ENCODE peak calls at places on chromosomes 11 and 22, in seven cellular contexts. One of them, this sample, is unnamed.

GRCh38 chr22:19565382-19565902 is 41.2 kb upstream of the CLDN5 start:
- DNase-seq in GM12865: no peak
- DNase-seq in ovary: no peak
- DNase-seq in mammary epithelial cell: no peak
- DNase-seq in HCT116: no peak
- DNase-seq in cardiac fibroblast: no peak
- DNase-seq in CD8-positive, alpha-beta memory T cell: no peak
- DNase-seq in this sample: no peak

GRCh38 chr11:47220401-47220821 is 5.6 kb downstream of the DDB2 start:
- DNase-seq in GM12865: no peak
- DNase-seq in ovary: no peak
- DNase-seq in mammary epithelial cell: no peak
- DNase-seq in HCT116: no peak
- DNase-seq in cardiac fibroblast: peak
- DNase-seq in CD8-positive, alpha-beta memory T cell: no peak
- DNase-seq in this sample: peak

GRCh38 chr22:49307071-49307830 is 520.4 kb downstream of the BRD1 start:
- DNase-seq in GM12865: no peak
- DNase-seq in ovary: no peak
- DNase-seq in mammary epithelial cell: no peak
- DNase-seq in HCT116: no peak
- DNase-seq in cardiac fibroblast: no peak
- DNase-seq in CD8-positive, alpha-beta memory T cell: no peak
- DNase-seq in this sample: no peak

GRCh38 chr11:128734439-128735224 is 40.8 kb downstream of the FLI1 start:
- DNase-seq in GM12865: peak
- DNase-seq in ovary: no peak
- DNase-seq in mammary epithelial cell: no peak
- DNase-seq in HCT116: no peak
- DNase-seq in cardiac fibroblast: no peak
- DNase-seq in CD8-positive, alpha-beta memory T cell: no peak
- DNase-seq in this sample: no peak

GRCh38 chr11:76232026-76232665 is 25.8 kb upstream of the WNT11 start:
- DNase-seq in GM12865: peak
- DNase-seq in ovary: no peak
- DNase-seq in mammary epithelial cell: no peak
- DNase-seq in HCT116: no peak
- DNase-seq in cardiac fibroblast: no peak
- DNase-seq in CD8-positive, alpha-beta memory T cell: no peak
- DNase-seq in this sample: no peak

GRCh38 chr11:113022267-113022666 is 61.0 kb downstream of the NCAM1 start:
- DNase-seq in GM12865: no peak
- DNase-seq in ovary: no peak
- DNase-seq in mammary epithelial cell: no peak
- DNase-seq in HCT116: no peak
- DNase-seq in cardiac fibroblast: no peak
- DNase-seq in CD8-positive, alpha-beta memory T cell: no peak
- DNase-seq in this sample: peak

GRCh38 chr22:48872271-48873260 is 955.1 kb downstream of the BRD1 start:
- DNase-seq in GM12865: no peak
- DNase-seq in ovary: no peak
- DNase-seq in mammary epithelial cell: no peak
- DNase-seq in HCT116: no peak
- DNase-seq in cardiac fibroblast: no peak
- DNase-seq in CD8-positive, alpha-beta memory T cell: no peak
- DNase-seq in this sample: no peak

GRCh38 chr11:46607516-46607915 is 9.5 kb downstream of the HARBI1 start:
- DNase-seq in GM12865: no peak
- DNase-seq in ovary: no peak
- DNase-seq in mammary epithelial cell: no peak
- DNase-seq in HCT116: no peak
- DNase-seq in cardiac fibroblast: no peak
- DNase-seq in CD8-positive, alpha-beta memory T cell: no peak
- DNase-seq in this sample: no peak

GRCh38 chr11:125514336-125515101 is 18.5 kb upstream of the FEZ1 start:
- DNase-seq in GM12865: peak
- DNase-seq in ovary: no peak
- DNase-seq in mammary epithelial cell: peak
- DNase-seq in HCT116: no peak
- DNase-seq in cardiac fibroblast: peak
- DNase-seq in CD8-positive, alpha-beta memory T cell: peak
- DNase-seq in this sample: peak

GRCh38 chr11:2077061-2077802 is 62.0 kb downstream of the IGF2 start:
- DNase-seq in GM12865: no peak
- DNase-seq in ovary: no peak
- DNase-seq in mammary epithelial cell: peak
- DNase-seq in HCT116: no peak
- DNase-seq in cardiac fibroblast: peak
- DNase-seq in CD8-positive, alpha-beta memory T cell: no peak
- DNase-seq in this sample: peak

GRCh38 chr11:74520316-74520715 is 26.8 kb upstream of the LIPT2 start:
- DNase-seq in GM12865: no peak
- DNase-seq in ovary: no peak
- DNase-seq in mammary epithelial cell: no peak
- DNase-seq in HCT116: no peak
- DNase-seq in cardiac fibroblast: no peak
- DNase-seq in CD8-positive, alpha-beta memory T cell: no peak
- DNase-seq in this sample: no peak

GRCh38 chr22:16932577-16932976 is 75.4 kb downstream of the GAB4 start:
- DNase-seq in GM12865: no peak
- DNase-seq in ovary: no peak
- DNase-seq in mammary epithelial cell: peak
- DNase-seq in HCT116: no peak
- DNase-seq in cardiac fibroblast: no peak
- DNase-seq in CD8-positive, alpha-beta memory T cell: no peak
- DNase-seq in this sample: no peak

GRCh38 chr22:37328017-37328416 is 45.7 kb downstream of the CYTH4 start:
- DNase-seq in GM12865: no peak
- DNase-seq in ovary: no peak
- DNase-seq in mammary epithelial cell: peak
- DNase-seq in HCT116: peak
- DNase-seq in cardiac fibroblast: peak
- DNase-seq in CD8-positive, alpha-beta memory T cell: no peak
- DNase-seq in this sample: peak

GRCh38 chr11:34593085-34593484 is 27.8 kb upstream of the EHF start:
- DNase-seq in GM12865: no peak
- DNase-seq in ovary: no peak
- DNase-seq in mammary epithelial cell: no peak
- DNase-seq in HCT116: no peak
- DNase-seq in cardiac fibroblast: no peak
- DNase-seq in CD8-positive, alpha-beta memory T cell: no peak
- DNase-seq in this sample: no peak

GRCh38 chr11:2709429-2709828 is 9.6 kb upstream of the KCNQ1OT1 start:
- DNase-seq in GM12865: no peak
- DNase-seq in ovary: peak
- DNase-seq in mammary epithelial cell: no peak
- DNase-seq in HCT116: no peak
- DNase-seq in cardiac fibroblast: peak
- DNase-seq in CD8-positive, alpha-beta memory T cell: no peak
- DNase-seq in this sample: no peak

GRCh38 chr22:20741634-20742581 is 32.0 kb upstream of the SERPIND1 start:
- DNase-seq in GM12865: peak
- DNase-seq in ovary: no peak
- DNase-seq in mammary epithelial cell: peak
- DNase-seq in HCT116: peak
- DNase-seq in cardiac fibroblast: peak
- DNase-seq in CD8-positive, alpha-beta memory T cell: no peak
- DNase-seq in this sample: peak

GRCh38 chr11:75554258-75555022 is 7.6 kb upstream of the SERPINH1 start:
- DNase-seq in GM12865: no peak
- DNase-seq in ovary: peak
- DNase-seq in mammary epithelial cell: no peak
- DNase-seq in HCT116: no peak
- DNase-seq in cardiac fibroblast: peak
- DNase-seq in CD8-positive, alpha-beta memory T cell: no peak
- DNase-seq in this sample: peak

GRCh38 chr11:120013325-120014250 is 124.3 kb downstream of the TRIM29 start:
- DNase-seq in GM12865: peak
- DNase-seq in ovary: no peak
- DNase-seq in mammary epithelial cell: peak
- DNase-seq in HCT116: peak
- DNase-seq in cardiac fibroblast: peak
- DNase-seq in CD8-positive, alpha-beta memory T cell: no peak
- DNase-seq in this sample: peak

GRCh38 chr11:88308576-88308975 is 29.0 kb downstream of the CTSC start:
- DNase-seq in GM12865: peak
- DNase-seq in ovary: no peak
- DNase-seq in mammary epithelial cell: no peak
- DNase-seq in HCT116: no peak
- DNase-seq in cardiac fibroblast: no peak
- DNase-seq in CD8-positive, alpha-beta memory T cell: no peak
- DNase-seq in this sample: no peak
- H3K4me3 ChIP-seq in GM12865: no peak
- H3K4me3 ChIP-seq in ovary: no peak
- H3K4me3 ChIP-seq in mammary epithelial cell: no peak
- H3K4me3 ChIP-seq in HCT116: no peak
- H3K4me3 ChIP-seq in cardiac fibroblast: no peak
- H3K4me3 ChIP-seq in CD8-positive, alpha-beta memory T cell: no peak
- H3K4me3 ChIP-seq in this sample: no peak

GRCh38 chr11:72706579-72706978 is 32.4 kb upstream of the PDE2A start:
- DNase-seq in GM12865: no peak
- DNase-seq in ovary: no peak
- DNase-seq in mammary epithelial cell: no peak
- DNase-seq in HCT116: no peak
- DNase-seq in cardiac fibroblast: no peak
- DNase-seq in CD8-positive, alpha-beta memory T cell: no peak
- DNase-seq in this sample: no peak

GRCh38 chr11:72704783-72705287 is 30.6 kb upstream of the PDE2A start:
- DNase-seq in GM12865: peak
- DNase-seq in ovary: no peak
- DNase-seq in mammary epithelial cell: no peak
- DNase-seq in HCT116: no peak
- DNase-seq in cardiac fibroblast: no peak
- DNase-seq in CD8-positive, alpha-beta memory T cell: no peak
- DNase-seq in this sample: no peak

GRCh38 chr11:72707032-72707431 is 32.8 kb upstream of the PDE2A start:
- DNase-seq in GM12865: no peak
- DNase-seq in ovary: no peak
- DNase-seq in mammary epithelial cell: no peak
- DNase-seq in HCT116: no peak
- DNase-seq in cardiac fibroblast: no peak
- DNase-seq in CD8-positive, alpha-beta memory T cell: no peak
- DNase-seq in this sample: no peak

GRCh38 chr11:72704028-72704782 is 30.0 kb upstream of the PDE2A start:
- DNase-seq in GM12865: no peak
- DNase-seq in ovary: peak
- DNase-seq in mammary epithelial cell: no peak
- DNase-seq in HCT116: no peak
- DNase-seq in cardiac fibroblast: no peak
- DNase-seq in CD8-positive, alpha-beta memory T cell: no peak
- DNase-seq in this sample: no peak

DNA sequence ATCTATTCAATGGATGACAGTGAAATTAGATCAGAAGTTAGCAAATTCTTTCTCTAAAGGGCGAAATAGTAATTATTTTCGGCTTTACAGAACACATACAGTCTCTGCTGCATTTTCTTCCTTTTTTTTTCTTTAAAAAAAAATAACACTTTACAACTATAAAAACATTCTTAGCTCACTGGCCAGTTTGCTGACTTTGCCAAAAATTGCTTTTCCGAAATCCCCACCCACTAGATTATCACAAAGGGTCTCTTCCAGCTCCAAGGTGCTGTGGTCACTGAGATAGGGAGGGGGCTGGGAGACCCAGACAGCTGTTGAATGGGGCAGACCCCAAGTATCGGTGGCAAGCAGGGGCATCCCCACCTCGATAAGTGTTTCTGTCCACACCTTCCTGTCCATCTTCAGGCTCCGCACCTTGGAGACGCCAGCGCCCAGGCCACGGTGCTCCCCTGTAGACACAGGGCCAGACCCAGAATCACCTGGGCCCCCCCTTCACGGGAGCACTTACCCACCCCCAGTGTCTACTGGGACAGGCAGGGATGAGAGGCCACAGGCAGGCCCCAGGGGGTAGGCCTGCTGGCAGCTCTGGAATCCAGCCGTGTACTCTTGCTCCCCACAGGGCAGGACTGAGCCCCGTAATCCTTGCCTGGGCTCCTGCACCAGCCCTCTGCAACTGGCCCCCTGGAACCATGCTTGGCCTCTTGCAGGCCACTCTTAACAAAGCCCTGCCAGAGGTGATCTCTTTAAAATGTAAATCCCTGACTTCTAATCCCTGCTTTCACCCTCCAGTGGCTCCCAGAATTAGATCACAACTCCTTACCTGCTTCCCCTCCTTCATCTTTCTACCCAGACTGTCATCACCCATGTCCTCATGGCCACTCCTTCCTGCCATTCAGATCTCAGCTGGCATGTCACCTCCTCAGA is 31.5 kb upstream of the PDE2A start:
- DNase-seq in GM12865: no peak
- DNase-seq in ovary: no peak
- DNase-seq in mammary epithelial cell: no peak
- DNase-seq in HCT116: no peak
- DNase-seq in cardiac fibroblast: no peak
- DNase-seq in CD8-positive, alpha-beta memory T cell: no peak
- DNase-seq in this sample: no peak
- H3K4me3 ChIP-seq in GM12865: no peak
- H3K4me3 ChIP-seq in ovary: no peak
- H3K4me3 ChIP-seq in mammary epithelial cell: no peak
- H3K4me3 ChIP-seq in HCT116: no peak
- H3K4me3 ChIP-seq in cardiac fibroblast: no peak
- H3K4me3 ChIP-seq in CD8-positive, alpha-beta memory T cell: no peak
- H3K4me3 ChIP-seq in this sample: no peak

GRCh38 chr11:787084-787675 is 2.7 kb downstream of the CEND1 start:
- DNase-seq in GM12865: no peak
- DNase-seq in ovary: no peak
- DNase-seq in mammary epithelial cell: no peak
- DNase-seq in HCT116: no peak
- DNase-seq in cardiac fibroblast: no peak
- DNase-seq in CD8-positive, alpha-beta memory T cell: no peak
- DNase-seq in this sample: no peak

GRCh38 chr11:786235-787083 is 3.4 kb downstream of the CEND1 start:
- DNase-seq in GM12865: no peak
- DNase-seq in ovary: no peak
- DNase-seq in mammary epithelial cell: no peak
- DNase-seq in HCT116: no peak
- DNase-seq in cardiac fibroblast: no peak
- DNase-seq in CD8-positive, alpha-beta memory T cell: no peak
- DNase-seq in this sample: no peak

GRCh38 chr11:788953-789940 is 643 bp downstream of the CEND1 start:
- DNase-seq in GM12865: peak
- DNase-seq in ovary: no peak
- DNase-seq in mammary epithelial cell: no peak
- DNase-seq in HCT116: no peak
- DNase-seq in cardiac fibroblast: no peak
- DNase-seq in CD8-positive, alpha-beta memory T cell: no peak
- DNase-seq in this sample: no peak

GRCh38 chr11:789951-790350 is at the start of gene CEND1:
- DNase-seq in GM12865: peak
- DNase-seq in ovary: no peak
- DNase-seq in mammary epithelial cell: no peak
- DNase-seq in HCT116: no peak
- DNase-seq in cardiac fibroblast: peak
- DNase-seq in CD8-positive, alpha-beta memory T cell: no peak
- DNase-seq in this sample: peak

GRCh38 chr11:788009-788640 is 1.8 kb downstream of the CEND1 start:
- DNase-seq in GM12865: no peak
- DNase-seq in ovary: no peak
- DNase-seq in mammary epithelial cell: no peak
- DNase-seq in HCT116: no peak
- DNase-seq in cardiac fibroblast: no peak
- DNase-seq in CD8-positive, alpha-beta memory T cell: no peak
- DNase-seq in this sample: no peak
- H3K4me3 ChIP-seq in GM12865: no peak
- H3K4me3 ChIP-seq in ovary: no peak
- H3K4me3 ChIP-seq in mammary epithelial cell: no peak
- H3K4me3 ChIP-seq in HCT116: no peak
- H3K4me3 ChIP-seq in cardiac fibroblast: no peak
- H3K4me3 ChIP-seq in CD8-positive, alpha-beta memory T cell: no peak
- H3K4me3 ChIP-seq in this sample: no peak

GRCh38 chr11:86941077-86941870 is 13.9 kb downstream of the FZD4 start:
- DNase-seq in GM12865: no peak
- DNase-seq in ovary: no peak
- DNase-seq in mammary epithelial cell: no peak
- DNase-seq in HCT116: no peak
- DNase-seq in cardiac fibroblast: no peak
- DNase-seq in CD8-positive, alpha-beta memory T cell: no peak
- DNase-seq in this sample: no peak
- H3K4me3 ChIP-seq in GM12865: no peak
- H3K4me3 ChIP-seq in ovary: no peak
- H3K4me3 ChIP-seq in mammary epithelial cell: no peak
- H3K4me3 ChIP-seq in HCT116: no peak
- H3K4me3 ChIP-seq in cardiac fibroblast: no peak
- H3K4me3 ChIP-seq in CD8-positive, alpha-beta memory T cell: no peak
- H3K4me3 ChIP-seq in this sample: no peak